ENCODE peak calls at places on chromosomes 12 and 14, in seven cellular contexts. R is SK-N-SH, W is H1, P is GM12878, N is HCT116, Q is HepG2, V is K562. O is an unnamed sample.

GRCh38 chr14:61113561-61113960 is 132.5 kb downstream of the SLC38A6 start:
- DNase-seq in P (no peak), R (no peak), V (no peak), Q (no peak), N (no peak), W (no peak), O (no peak)

GRCh38 chr14:77131206-77131605 is 10.4 kb downstream of the ZDHHC22 start:
- DNase-seq in W (no peak), R (no peak), V (no peak), P (no peak), N (no peak), Q (no peak), O (no peak)

GRCh38 chr14:56135001-56135400 is 16.8 kb downstream of the PELI2 start:
- DNase-seq in N (no peak), V (no peak), P (no peak), R (no peak), W (no peak), Q (no peak), O (peak)

GRCh38 chr12:97995085-97995484 is 520.3 kb upstream of the TMPO start:
- DNase-seq in V (no peak), N (no peak), R (no peak), W (no peak), Q (no peak), P (no peak), O (no peak)

GRCh38 chr12:94145231-94145979 is 3.0 kb upstream of the PLXNC1 start:
- DNase-seq in N (peak), W (no peak), R (peak), P (no peak), Q (no peak), V (peak), O (peak)

GRCh38 chr12:56020437-56021189 is at the start of gene IKZF4:
- DNase-seq in V (peak), P (no peak), W (peak), Q (no peak), R (peak), N (no peak), O (no peak)

GRCh38 chr14:60346706-60347105 is 97.7 kb downstream of the PPM1A start:
- DNase-seq in Q (no peak), W (no peak), V (no peak), N (no peak), P (no peak), R (no peak), O (peak)

GRCh38 chr12:28409892-28410291 is 219.6 kb downstream of the CCDC91 start:
- DNase-seq in P (no peak), W (no peak), R (no peak), Q (no peak), N (no peak), V (no peak), O (no peak)

GRCh38 chr12:2239376-2240010 is 186.7 kb downstream of the CACNA1C start:
- DNase-seq in R (peak), N (no peak), V (no peak), Q (no peak), P (no peak), W (no peak), O (no peak)

GRCh38 chr14:77339407-77339806 is 18.6 kb downstream of the GSTZ1 start:
- DNase-seq in N (no peak), R (no peak), P (no peak), V (no peak), Q (no peak), W (no peak), O (no peak)

GRCh38 chr14:88384653-88385205 is 728 bp upstream of the SPATA7 start:
- DNase-seq in W (no peak), V (no peak), P (no peak), Q (no peak), R (peak), N (no peak), O (peak)
- TF ChIP-seq JUND in W (no peak), V (no peak), P (no peak), Q (no peak), R (no peak), N (no peak), O (no peak)

GRCh38 chr14:36176524-36176923 is at the start of gene PTCSC3:
- DNase-seq in P (no peak), R (no peak), V (no peak), W (no peak), Q (no peak), N (no peak), O (no peak)
- TF ChIP-seq JUND in P (no peak), R (no peak), V (no peak), W (no peak), Q (no peak), N (no peak), O (no peak)

GRCh38 chr12:77392467-77392866 is 327.1 kb upstream of the E2F7 start:
- DNase-seq in Q (no peak), W (no peak), P (no peak), N (no peak), V (peak), R (no peak), O (no peak)
- TF ChIP-seq JUND in Q (no peak), W (no peak), P (no peak), N (no peak), V (no peak), R (no peak), O (no peak)

GRCh38 chr14:50531595-50532501 is 521 bp downstream of the MAP4K5 start:
- DNase-seq in R (peak), N (no peak), W (peak), P (no peak), V (no peak), Q (no peak), O (peak)
- TF ChIP-seq JUND in R (no peak), N (no peak), W (no peak), P (no peak), V (no peak), Q (no peak), O (no peak)

GRCh38 chr12:26460361-26460760 is 265.0 kb downstream of the SSPN start:
- DNase-seq in V (no peak), N (no peak), R (no peak), P (no peak), W (no peak), Q (no peak), O (no peak)

GRCh38 chr12:26461799-26462198 is 266.4 kb downstream of the SSPN start:
- DNase-seq in R (no peak), V (no peak), W (no peak), P (no peak), N (no peak), Q (no peak), O (no peak)

GRCh38 chr12:26466709-26467108 is 271.3 kb downstream of the SSPN start:
- DNase-seq in Q (no peak), P (no peak), V (no peak), R (no peak), W (no peak), N (no peak), O (no peak)

GRCh38 chr12:26469801-26470200 is 274.4 kb downstream of the SSPN start:
- DNase-seq in W (no peak), P (no peak), N (no peak), R (no peak), V (no peak), Q (no peak), O (no peak)

DNA sequence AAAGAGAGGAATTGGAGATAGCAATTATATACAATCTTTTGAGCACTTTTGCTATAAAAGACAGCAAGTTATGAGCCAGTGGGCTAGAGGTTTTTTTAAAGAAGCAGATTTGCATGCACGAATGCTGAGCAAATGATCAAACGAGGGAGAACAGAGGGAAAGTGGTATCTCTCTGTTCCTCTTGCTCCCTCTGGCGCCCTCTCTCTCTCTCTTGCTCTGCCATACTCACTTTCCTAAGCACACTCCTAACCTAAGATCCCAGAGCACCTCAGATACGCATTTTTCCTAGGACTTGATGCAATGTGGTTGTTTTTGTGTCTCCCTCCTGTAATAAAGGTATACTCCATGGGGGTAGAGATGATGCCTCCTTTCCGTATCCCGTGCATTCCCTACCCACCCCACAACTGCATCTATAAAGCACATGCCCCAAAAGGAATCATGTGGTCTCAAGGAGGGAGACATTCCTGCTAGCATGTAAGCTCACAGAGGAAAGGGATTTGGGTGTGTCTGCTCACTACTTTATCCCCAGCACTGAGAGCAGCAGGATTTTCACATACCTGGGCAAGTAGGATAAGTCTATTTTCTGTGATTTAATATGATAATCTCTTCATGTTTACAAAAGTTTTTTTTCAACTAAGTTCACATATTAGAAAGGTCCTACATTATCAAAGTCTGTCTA is 270.2 kb downstream of the SSPN start:
- DNase-seq in V (no peak), Q (no peak), R (no peak), W (no peak), P (no peak), N (no peak), O (no peak)
- TF ChIP-seq JUND in V (no peak), Q (no peak), R (no peak), W (no peak), P (no peak), N (no peak), O (no peak)

GRCh38 chr12:51855586-51856428 is 7.3 kb upstream of the FIGNL2 start:
- DNase-seq in Q (peak), W (peak), N (no peak), R (no peak), P (no peak), V (no peak), O (no peak)
- TF ChIP-seq JUND in Q (no peak), W (no peak), N (no peak), R (no peak), P (no peak), V (no peak), O (no peak)

DNA sequence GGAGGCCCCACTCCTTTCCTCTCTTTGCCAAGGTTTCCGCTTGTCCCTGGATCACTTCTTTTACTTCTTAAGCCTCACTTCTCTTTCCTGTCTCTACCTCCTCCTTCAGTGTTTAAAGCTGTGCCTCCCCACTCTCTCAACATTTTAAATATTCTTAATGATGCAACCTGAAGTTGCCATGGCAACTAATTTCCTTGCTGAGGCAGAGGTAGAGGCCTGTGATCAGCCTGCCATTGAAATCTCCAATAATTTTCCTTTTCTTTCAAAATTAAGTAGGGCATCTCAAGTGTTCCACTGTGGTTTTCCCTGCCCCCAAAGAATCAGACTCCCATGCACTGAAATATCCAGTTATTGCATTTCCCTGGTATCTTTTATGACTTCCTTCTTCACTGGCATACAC is 108.6 kb upstream of the VRK1 start:
- DNase-seq in N (no peak), W (no peak), R (no peak), P (no peak), Q (no peak), V (no peak), O (no peak)
- TF ChIP-seq JUND in N (no peak), W (no peak), R (no peak), P (no peak), Q (no peak), V (no peak), O (no peak)

DNA sequence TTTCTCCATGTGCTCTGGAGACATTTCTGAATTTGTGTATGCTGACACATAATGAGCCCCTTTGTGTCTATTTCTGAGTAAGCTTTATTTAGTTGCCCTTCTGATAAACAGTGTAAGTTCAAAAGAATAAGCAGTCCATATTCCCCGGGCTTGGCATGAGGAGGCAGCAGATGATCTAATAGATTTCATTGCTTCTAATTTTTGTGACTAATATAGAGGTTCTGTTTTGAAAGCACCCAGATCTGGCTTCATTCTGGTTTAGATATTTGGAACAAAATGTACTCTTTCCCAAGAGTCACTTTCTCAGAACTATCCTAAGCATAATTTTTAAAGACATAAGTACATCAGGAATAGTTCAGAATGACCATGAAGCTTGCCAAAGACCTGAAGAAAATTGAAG is 290.9 kb downstream of the BTG1 start:
- DNase-seq in W (no peak), Q (no peak), N (no peak), V (no peak), R (no peak), P (no peak), O (no peak)
- TF ChIP-seq JUND in W (no peak), Q (no peak), N (no peak), V (no peak), R (no peak), P (no peak), O (no peak)

GRCh38 chr12:132408626-132409494 is 79.5 kb upstream of the GALNT9 start:
- DNase-seq in Q (no peak), R (no peak), N (no peak), W (no peak), P (no peak), V (no peak), O (no peak)

GRCh38 chr12:132410849-132411248 is 79.1 kb upstream of the FBRSL1 start:
- DNase-seq in V (no peak), R (no peak), Q (no peak), W (no peak), P (no peak), N (no peak), O (no peak)

GRCh38 chr12:132409495-132410295 is 80.3 kb upstream of the FBRSL1 start:
- DNase-seq in P (no peak), R (no peak), W (no peak), V (no peak), N (no peak), Q (no peak), O (no peak)

GRCh38 chr12:132411457-132411856 is 78.5 kb upstream of the FBRSL1 start:
- DNase-seq in Q (no peak), V (no peak), P (no peak), W (no peak), R (no peak), N (no peak), O (no peak)

GRCh38 chr12:132410296-132410625 is 79.7 kb upstream of the FBRSL1 start:
- DNase-seq in N (no peak), V (no peak), R (no peak), P (no peak), W (no peak), Q (no peak), O (no peak)
- TF ChIP-seq JUND in N (no peak), V (no peak), R (no peak), P (no peak), W (no peak), Q (no peak), O (no peak)

DNA sequence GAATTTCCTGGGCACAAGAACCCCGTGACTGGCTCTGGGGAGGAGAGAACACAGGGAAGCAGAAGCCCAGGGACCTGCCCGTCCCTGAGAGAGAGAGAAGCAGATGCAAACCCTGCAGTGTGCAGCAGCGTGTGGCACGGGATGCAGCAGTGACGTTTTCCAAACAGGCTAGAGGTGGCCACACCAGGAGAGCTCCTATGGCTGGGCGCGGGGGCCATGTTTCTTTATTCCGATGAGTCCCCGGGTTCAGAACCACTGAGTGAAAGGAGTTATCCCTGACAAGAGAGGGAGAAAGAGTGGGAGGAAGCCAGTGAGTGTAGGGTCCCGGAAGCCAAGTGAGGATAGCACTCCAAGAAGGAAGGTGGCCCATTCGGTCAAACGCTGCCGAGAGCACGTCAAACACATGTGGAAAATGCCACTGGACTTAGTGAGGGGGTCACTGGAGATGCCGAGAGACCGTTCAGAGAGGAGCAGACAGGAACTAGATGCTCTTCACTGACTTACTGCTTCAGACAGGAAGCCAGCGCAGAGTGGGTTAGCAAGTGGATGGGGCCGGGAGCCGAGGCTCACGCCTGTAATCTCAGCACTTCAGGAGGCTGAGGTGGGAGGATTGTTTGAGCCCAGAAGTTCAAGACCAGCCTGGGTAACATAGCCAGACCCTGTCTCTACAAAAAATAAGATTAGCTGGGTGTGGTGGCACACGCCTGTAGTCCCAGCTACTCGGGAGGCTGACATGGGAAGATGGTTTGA is 123.0 kb downstream of the BCL11B start:
- DNase-seq in W (no peak), Q (no peak), N (no peak), R (no peak), V (no peak), P (no peak), O (no peak)
- TF ChIP-seq JUND in W (no peak), Q (no peak), N (no peak), R (no peak), V (no peak), P (no peak), O (no peak)